ENCODE peak calls at places on chromosomes 2 and 18, in eight cellular contexts. E, U, L, A, W, Q, H and F are unnamed samples.

GRCh38 chr2:65919579-65920188 is 487.3 kb upstream of the SPRED2 start:
- DNase-seq in A (no peak), H (no peak), W (no peak), E (no peak), U (no peak), Q (no peak), L (no peak), F (no peak)

GRCh38 chr2:221402072-221402471 is 170.0 kb downstream of the EPHA4 start:
- DNase-seq in U (no peak), L (no peak), W (no peak), A (no peak), E (no peak), H (no peak), Q (no peak), F (no peak)

GRCh38 chr2:233542507-233542906 is 24.1 kb downstream of the USP40 start:
- DNase-seq in A (no peak), E (no peak), H (no peak), L (no peak), Q (no peak), U (no peak), W (no peak), F (no peak)

GRCh38 chr2:72113847-72114692 is 33.6 kb downstream of the CYP26B1 start:
- DNase-seq in A (no peak), Q (peak), W (no peak), U (no peak), L (no peak), H (no peak), E (no peak), F (no peak)

GRCh38 chr18:46340716-46341115 is 236.5 kb downstream of the HAUS1 start:
- DNase-seq in A (peak), H (no peak), E (no peak), Q (no peak), W (no peak), U (no peak), L (no peak), F (no peak)

GRCh38 chr2:237201461-237202287 is 116.0 kb downstream of the COPS8 start:
- DNase-seq in U (no peak), W (no peak), L (peak), H (no peak), Q (no peak), A (no peak), E (peak), F (peak)

GRCh38 chr2:16729335-16729734 is 63.7 kb upstream of the CYRIA start:
- DNase-seq in U (no peak), W (no peak), L (no peak), A (no peak), H (no peak), E (no peak), Q (no peak), F (no peak)

GRCh38 chr2:71072492-71072891 is 4.0 kb downstream of the NAGK start:
- DNase-seq in A (no peak), U (no peak), L (no peak), H (no peak), Q (no peak), W (no peak), E (no peak), F (no peak)

GRCh38 chr18:63444567-63444966 is 22.3 kb upstream of the VPS4B start:
- DNase-seq in W (no peak), E (peak), Q (no peak), L (peak), U (no peak), H (no peak), A (no peak), F (peak)

GRCh38 chr18:27627927-27628326 is 442.8 kb upstream of the CHST9 start:
- DNase-seq in E (no peak), W (no peak), L (no peak), U (no peak), A (no peak), Q (peak), H (no peak), F (no peak)

GRCh38 chr2:127722807-127723206 is 21.5 kb downstream of the SFT2D3 start:
- DNase-seq in E (no peak), U (no peak), Q (no peak), L (no peak), W (no peak), A (no peak), H (no peak), F (no peak)

GRCh38 chr2:19868705-19869550 is 32.9 kb downstream of the TTC32 start:
- DNase-seq in E (no peak), L (no peak), H (no peak), Q (peak), A (no peak), W (peak), U (no peak), F (no peak)

GRCh38 chr2:234674781-234675201 is 177.9 kb upstream of the ARL4C start:
- DNase-seq in L (peak), U (no peak), A (no peak), H (no peak), W (no peak), E (no peak), Q (no peak), F (no peak)

GRCh38 chr2:40450066-40450841 is 1.6 kb downstream of the SLC8A1 start:
- DNase-seq in H (peak), Q (peak), A (peak), L (peak), E (no peak), W (no peak), U (no peak), F (no peak)

GRCh38 chr18:44107187-44107586 is 573.5 kb upstream of the SETBP1 start:
- DNase-seq in H (no peak), E (no peak), Q (no peak), L (no peak), U (no peak), W (no peak), A (no peak), F (no peak)

GRCh38 chr2:169928463-169928864 is 101.2 kb downstream of the UBR3 start:
- DNase-seq in U (no peak), L (peak), A (peak), E (peak), W (no peak), H (peak), Q (peak), F (peak)

GRCh38 chr18:37334494-37335125 is 231.0 kb downstream of the CELF4 start:
- DNase-seq in W (no peak), U (no peak), H (peak), E (no peak), L (peak), Q (peak), A (no peak), F (no peak)

GRCh38 chr2:129723277-129724020 is 256.0 kb upstream of the RAB6C start:
- DNase-seq in H (no peak), U (no peak), A (no peak), L (no peak), W (no peak), E (no peak), Q (no peak), F (no peak)

GRCh38 chr18:79863161-79863945 is 65.6 kb downstream of the KCNG2 start:
- DNase-seq in E (no peak), U (no peak), L (no peak), A (no peak), H (no peak), W (no peak), Q (no peak), F (no peak)